ENCODE peak calls at places on chromosomes 16 and 17, in nine cellular contexts. L is NCI-H2081 treated with DMSO at 0.1 percent for 48 hours; Z is smooth muscle cell of the brain vasculature; Y is NCI-H524; R is AG04450; E is hippocampal formation; F is D341Med; J is CD8-positive, alpha-beta memory T cell; G is naive thymus-derived CD8-positive, alpha-beta T cell. K is an unnamed sample.

GRCh38 chr16:19696312-19696711 is 21.7 kb downstream of the KNOP1 start:
- DNase-seq in G (peak; percentile 72), Z (peak; percentile 65), Y (no peak), F (no peak), E (no peak), L (peak; percentile 72), R (peak; percentile 67), J (peak; percentile 8), K (peak; percentile 40)

GRCh38 chr16:89565256-89565505 is 4.7 kb downstream of the RPL13 start:
- DNase-seq in G (no peak), F (no peak), Z (no peak), E (no peak), J (no peak), L (no peak), R (no peak), Y (no peak), K (no peak)

GRCh38 chr17:59897090-59897489 is 4.2 kb downstream of the RPS6KB1 start:
- DNase-seq in Z (no peak), L (no peak), F (no peak), R (no peak), Y (no peak), J (no peak), E (no peak), G (no peak), K (no peak)

GRCh38 chr16:85650864-85651811 is 37.6 kb downstream of the GINS2 start:
- DNase-seq in L (no peak), F (no peak), J (peak; percentile 31), Z (no peak), R (no peak), G (no peak), E (peak; percentile 41), Y (peak; percentile 86), K (no peak)

GRCh38 chr17:80204626-80205468 is 15.3 kb downstream of the SGSH start:
- DNase-seq in G (no peak), F (peak; percentile 80), L (no peak), E (no peak), J (no peak), Y (peak; percentile 12), Z (no peak), R (no peak), K (no peak)

GRCh38 chr17:77786740-77787505 is 171.6 kb upstream of the TNRC6C start:
- DNase-seq in Y (no peak), J (no peak), F (no peak), Z (no peak), R (no peak), E (no peak), G (no peak), L (no peak), K (no peak)

GRCh38 chr17:42251115-42251514 is 25.1 kb downstream of the STAT5B start:
- DNase-seq in G (no peak), Y (peak; percentile 19), L (no peak), R (no peak), F (no peak), J (no peak), E (no peak), Z (no peak), K (no peak)

GRCh38 chr17:45092932-45093430 is 31.9 kb downstream of the NMT1 start:
- DNase-seq in E (peak; percentile 96), G (no peak), J (no peak), L (no peak), Y (no peak), F (no peak), R (peak; percentile 97), Z (peak; percentile 88), K (no peak)

GRCh38 chr17:21522755-21523154 is 146.6 kb downstream of the KCNJ12 start:
- DNase-seq in L (no peak), J (no peak), F (no peak), Y (no peak), E (no peak), Z (no peak), R (no peak), G (no peak), K (no peak)

GRCh38 chr17:27438631-27439030 is 17.6 kb upstream of the KSR1 start:
- DNase-seq in E (no peak), G (no peak), F (no peak), Z (no peak), J (no peak), L (no peak), R (no peak), Y (no peak), K (no peak)

GRCh38 chr17:6843241-6843890 is 11.8 kb upstream of the TEKT1 start:
- DNase-seq in G (peak; percentile 50), R (no peak), Y (peak; percentile 15), J (no peak), Z (peak; percentile 24), L (no peak), E (peak; percentile 64), F (no peak), K (no peak)

GRCh38 chr17:77036841-77037381 is 103.9 kb upstream of the SEC14L1 start:
- DNase-seq in L (peak; percentile 56), G (no peak), Z (no peak), F (no peak), Y (peak; percentile 96), R (no peak), E (no peak), J (no peak), K (peak; percentile 12)

GRCh38 chr16:20424129-20424866 is 15.0 kb downstream of the ACSM5 start:
- DNase-seq in Z (no peak), E (no peak), G (no peak), J (no peak), Y (no peak), R (no peak), F (no peak), L (no peak), K (no peak)

GRCh38 chr17:68096111-68096510 is 60.6 kb downstream of the KPNA2 start:
- DNase-seq in J (no peak), Y (no peak), Z (no peak), G (no peak), L (no peak), F (no peak), R (no peak), E (no peak), K (no peak)

GRCh38 chr17:836154-836553 is 54.0 kb downstream of the MRM3 start:
- DNase-seq in G (no peak), F (no peak), L (no peak), Z (no peak), R (peak; percentile 8), J (no peak), E (no peak), Y (no peak), K (no peak)

GRCh38 chr17:66483946-66484345 is 181.5 kb downstream of the PRKCA start:
- DNase-seq in Z (no peak), E (no peak), G (no peak), J (no peak), L (no peak), R (no peak), Y (no peak), F (no peak), K (no peak)

GRCh38 chr16:75341934-75342811 is 90.7 kb upstream of the BCAR1 start:
- DNase-seq in Y (no peak), F (no peak), Z (peak; percentile 55), J (no peak), R (no peak), G (no peak), E (no peak), L (no peak), K (no peak)

K was measured in NCI-H1417 treated with DMSO at 0.1 percent for 48 hours.